ENCODE peak calls at places on chromosomes 13 and 19, in seven cellular contexts. One of them, this sample, is unnamed. For H3K27me3, the result is how much of the 10 kb centered on the place peaks cover.

GRCh38 chr13:33612641-33613638 is 205.0 kb upstream of the RFC3 start:
- DNase-seq in breast epithelium: no peak
- DNase-seq in upper lobe of left lung: no peak
- DNase-seq in HCT116: no peak
- DNase-seq in stomach: no peak
- DNase-seq in GM23338: no peak
- DNase-seq in HL-60: no peak
- DNase-seq in this sample: no peak

GRCh38 chr13:108728370-108728769 is 99.0 kb downstream of the MYO16 start:
- DNase-seq in breast epithelium: no peak
- DNase-seq in upper lobe of left lung: no peak
- DNase-seq in HCT116: peak
- DNase-seq in stomach: no peak
- DNase-seq in GM23338: peak
- DNase-seq in HL-60: no peak
- DNase-seq in this sample: no peak

GRCh38 chr19:45395524-45396388 is 9.1 kb downstream of the PPP1R13L start:
- DNase-seq in breast epithelium: no peak
- DNase-seq in upper lobe of left lung: peak
- DNase-seq in HCT116: no peak
- DNase-seq in stomach: no peak
- DNase-seq in GM23338: peak
- DNase-seq in HL-60: no peak
- DNase-seq in this sample: no peak

GRCh38 chr13:76009491-76009890 is 373.4 kb downstream of the LMO7 start:
- DNase-seq in breast epithelium: no peak
- DNase-seq in upper lobe of left lung: no peak
- DNase-seq in HCT116: no peak
- DNase-seq in stomach: no peak
- DNase-seq in GM23338: no peak
- DNase-seq in HL-60: no peak
- DNase-seq in this sample: no peak

GRCh38 chr13:41696163-41697003 is 239.0 kb downstream of the RGCC start:
- DNase-seq in breast epithelium: no peak
- DNase-seq in upper lobe of left lung: no peak
- DNase-seq in HCT116: peak
- DNase-seq in stomach: no peak
- DNase-seq in GM23338: peak
- DNase-seq in HL-60: no peak
- DNase-seq in this sample: no peak

GRCh38 chr13:20400774-20401173 is 124.9 kb downstream of the CRYL1 start:
- DNase-seq in breast epithelium: no peak
- DNase-seq in upper lobe of left lung: no peak
- DNase-seq in HCT116: no peak
- DNase-seq in stomach: peak
- DNase-seq in GM23338: no peak
- DNase-seq in HL-60: no peak
- DNase-seq in this sample: no peak

GRCh38 chr13:59946924-59947323 is 216.8 kb downstream of the DIAPH3 start:
- DNase-seq in breast epithelium: no peak
- DNase-seq in upper lobe of left lung: no peak
- DNase-seq in HCT116: no peak
- DNase-seq in stomach: no peak
- DNase-seq in GM23338: no peak
- DNase-seq in HL-60: no peak
- DNase-seq in this sample: no peak

GRCh38 chr13:35699805-35700204 is 223.3 kb upstream of the MAB21L1 start:
- DNase-seq in breast epithelium: no peak
- DNase-seq in upper lobe of left lung: no peak
- DNase-seq in HCT116: no peak
- DNase-seq in stomach: no peak
- DNase-seq in GM23338: no peak
- DNase-seq in HL-60: no peak
- DNase-seq in this sample: peak

GRCh38 chr19:21611659-21612402 is 106.4 kb downstream of the ZNF429 start:
- DNase-seq in breast epithelium: no peak
- DNase-seq in upper lobe of left lung: no peak
- DNase-seq in HCT116: no peak
- DNase-seq in stomach: no peak
- DNase-seq in GM23338: no peak
- DNase-seq in HL-60: no peak
- DNase-seq in this sample: no peak

GRCh38 chr19:50300814-50301606 is 28.2 kb downstream of the KCNC3 start:
- DNase-seq in breast epithelium: no peak
- DNase-seq in upper lobe of left lung: no peak
- DNase-seq in HCT116: peak
- DNase-seq in stomach: no peak
- DNase-seq in GM23338: no peak
- DNase-seq in HL-60: no peak
- DNase-seq in this sample: no peak

GRCh38 chr13:31588923-31589322 is 150.4 kb upstream of the RXFP2 start:
- DNase-seq in breast epithelium: no peak
- DNase-seq in upper lobe of left lung: no peak
- DNase-seq in HCT116: no peak
- DNase-seq in stomach: no peak
- DNase-seq in GM23338: no peak
- DNase-seq in HL-60: no peak
- DNase-seq in this sample: no peak

GRCh38 chr19:13051581-13052165 is 51.0 kb downstream of the LYL1 start:
- DNase-seq in breast epithelium: peak
- DNase-seq in upper lobe of left lung: peak
- DNase-seq in HCT116: no peak
- DNase-seq in stomach: peak
- DNase-seq in GM23338: peak
- DNase-seq in HL-60: peak
- DNase-seq in this sample: peak

GRCh38 chr13:42258747-42259146 is 13.2 kb upstream of the AKAP11 start:
- DNase-seq in breast epithelium: no peak
- DNase-seq in upper lobe of left lung: no peak
- DNase-seq in HCT116: no peak
- DNase-seq in stomach: no peak
- DNase-seq in GM23338: peak
- DNase-seq in HL-60: no peak
- DNase-seq in this sample: no peak

GRCh38 chr13:111610879-111611278 is 290.4 kb downstream of the TEX29 start:
- DNase-seq in breast epithelium: no peak
- DNase-seq in upper lobe of left lung: no peak
- DNase-seq in HCT116: no peak
- DNase-seq in stomach: no peak
- DNase-seq in GM23338: no peak
- DNase-seq in HL-60: no peak
- DNase-seq in this sample: no peak

GRCh38 chr13:30192320-30193093 is 114.8 kb downstream of the KATNAL1 start:
- DNase-seq in breast epithelium: no peak
- DNase-seq in upper lobe of left lung: no peak
- DNase-seq in HCT116: no peak
- DNase-seq in stomach: no peak
- DNase-seq in GM23338: no peak
- DNase-seq in HL-60: no peak
- DNase-seq in this sample: no peak

GRCh38 chr13:93345061-93345460 is 118.5 kb downstream of the GPC6 start:
- DNase-seq in breast epithelium: no peak
- DNase-seq in upper lobe of left lung: no peak
- DNase-seq in HCT116: no peak
- DNase-seq in stomach: no peak
- DNase-seq in GM23338: no peak
- DNase-seq in HL-60: no peak
- DNase-seq in this sample: no peak

GRCh38 chr19:51142119-51142518 is at the start of gene SIGLEC7:
- DNase-seq in breast epithelium: no peak
- DNase-seq in upper lobe of left lung: no peak
- DNase-seq in HCT116: no peak
- DNase-seq in stomach: no peak
- DNase-seq in GM23338: no peak
- DNase-seq in HL-60: peak
- DNase-seq in this sample: no peak

GRCh38 chr13:103852036-103852435 is 785.8 kb upstream of the SLC10A2 start:
- DNase-seq in breast epithelium: no peak
- DNase-seq in upper lobe of left lung: no peak
- DNase-seq in HCT116: no peak
- DNase-seq in stomach: no peak
- DNase-seq in GM23338: no peak
- DNase-seq in HL-60: no peak
- DNase-seq in this sample: no peak

DNA sequence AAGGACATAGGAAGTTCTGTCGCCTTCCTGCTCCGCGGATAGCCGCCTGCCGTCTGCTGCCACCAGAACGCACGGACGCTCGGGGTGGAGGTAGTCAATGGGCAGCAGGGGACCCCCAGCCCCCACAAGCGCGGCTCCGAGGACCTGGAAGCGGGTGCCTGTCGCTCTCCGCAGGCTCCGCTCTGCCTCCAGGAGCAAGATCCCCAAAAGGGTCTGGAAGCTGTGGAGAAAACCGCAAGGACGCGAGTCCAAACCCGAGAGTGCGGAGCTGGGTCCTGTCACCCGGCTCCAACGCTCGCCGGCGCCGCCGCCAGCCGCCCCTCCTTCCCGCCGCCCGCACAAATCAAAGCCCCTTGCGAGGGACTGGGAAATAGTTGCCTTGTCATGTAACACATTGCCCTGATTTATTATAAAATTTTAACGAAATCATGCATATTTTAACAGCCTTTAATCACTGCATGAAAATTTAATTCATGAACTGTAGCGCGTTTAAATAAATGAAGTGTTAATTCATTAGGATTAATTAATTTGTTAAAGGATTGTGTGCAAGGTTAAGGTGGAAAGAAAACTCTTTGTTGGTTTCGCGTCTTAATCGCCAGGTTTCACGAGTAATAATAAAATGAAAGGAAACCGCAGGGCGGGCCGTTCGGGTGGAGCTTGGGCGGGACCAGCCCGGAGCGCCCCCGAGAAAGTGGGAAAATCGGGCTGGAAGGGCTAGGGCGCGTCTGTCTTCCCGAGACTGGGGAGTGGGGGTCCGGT is 5.5 kb upstream of the POU4F1 start:
- DNase-seq in breast epithelium: no peak
- DNase-seq in upper lobe of left lung: peak
- DNase-seq in HCT116: no peak
- DNase-seq in stomach: no peak
- DNase-seq in GM23338: peak
- DNase-seq in HL-60: no peak
- DNase-seq in this sample: no peak
- H3K27me3 ChIP-seq in breast epithelium: half or more
- H3K27me3 ChIP-seq in upper lobe of left lung: half or more
- H3K27me3 ChIP-seq in HCT116: under half
- H3K27me3 ChIP-seq in stomach: half or more
- H3K27me3 ChIP-seq in GM23338: half or more
- H3K27me3 ChIP-seq in HL-60: half or more
- H3K27me3 ChIP-seq in this sample: half or more

DNA sequence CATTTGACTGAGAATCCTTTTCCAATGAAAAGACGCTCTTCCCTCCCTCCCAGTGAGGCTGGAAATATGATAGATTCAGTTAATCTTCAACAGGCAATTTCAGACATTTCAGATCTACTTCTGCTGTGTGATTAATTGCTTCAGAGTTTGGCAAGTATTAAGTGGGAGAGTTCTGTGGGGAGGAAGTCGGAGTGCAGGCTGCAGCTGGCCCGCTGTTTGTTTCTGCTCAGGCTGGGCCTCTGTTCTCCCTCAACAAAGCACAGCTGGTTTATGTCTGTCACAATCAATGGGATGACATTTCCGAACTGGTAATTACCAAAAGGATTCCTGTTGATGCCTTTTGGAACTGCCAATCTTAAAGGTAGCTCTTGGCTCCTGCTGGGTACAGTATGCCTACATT is 178.2 kb downstream of the NDFIP2 start:
- DNase-seq in breast epithelium: no peak
- DNase-seq in upper lobe of left lung: no peak
- DNase-seq in HCT116: no peak
- DNase-seq in stomach: no peak
- DNase-seq in GM23338: peak
- DNase-seq in HL-60: no peak
- DNase-seq in this sample: no peak
- TF ChIP-seq POLR2AphosphoS5 in breast epithelium: no peak
- TF ChIP-seq POLR2AphosphoS5 in upper lobe of left lung: peak
- TF ChIP-seq POLR2AphosphoS5 in HCT116: no peak
- TF ChIP-seq POLR2AphosphoS5 in stomach: no peak
- TF ChIP-seq POLR2AphosphoS5 in GM23338: no peak
- TF ChIP-seq POLR2AphosphoS5 in HL-60: peak
- TF ChIP-seq POLR2AphosphoS5 in this sample: no peak

GRCh38 chr19:5838437-5839311 is 828 bp downstream of the FUT6 start:
- DNase-seq in breast epithelium: no peak
- DNase-seq in upper lobe of left lung: no peak
- DNase-seq in HCT116: no peak
- DNase-seq in stomach: no peak
- DNase-seq in GM23338: no peak
- DNase-seq in HL-60: no peak
- DNase-seq in this sample: no peak

GRCh38 chr19:5839312-5840017 is at the start of gene FUT6:
- DNase-seq in breast epithelium: no peak
- DNase-seq in upper lobe of left lung: no peak
- DNase-seq in HCT116: no peak
- DNase-seq in stomach: no peak
- DNase-seq in GM23338: no peak
- DNase-seq in HL-60: no peak
- DNase-seq in this sample: no peak

GRCh38 chr19:5832527-5833216 is 6.8 kb downstream of the FUT6 start:
- DNase-seq in breast epithelium: no peak
- DNase-seq in upper lobe of left lung: no peak
- DNase-seq in HCT116: no peak
- DNase-seq in stomach: no peak
- DNase-seq in GM23338: no peak
- DNase-seq in HL-60: no peak
- DNase-seq in this sample: no peak

GRCh38 chr19:5843295-5843927 is 3.9 kb upstream of the FUT6 start:
- DNase-seq in breast epithelium: no peak
- DNase-seq in upper lobe of left lung: peak
- DNase-seq in HCT116: no peak
- DNase-seq in stomach: no peak
- DNase-seq in GM23338: no peak
- DNase-seq in HL-60: no peak
- DNase-seq in this sample: no peak

DNA sequence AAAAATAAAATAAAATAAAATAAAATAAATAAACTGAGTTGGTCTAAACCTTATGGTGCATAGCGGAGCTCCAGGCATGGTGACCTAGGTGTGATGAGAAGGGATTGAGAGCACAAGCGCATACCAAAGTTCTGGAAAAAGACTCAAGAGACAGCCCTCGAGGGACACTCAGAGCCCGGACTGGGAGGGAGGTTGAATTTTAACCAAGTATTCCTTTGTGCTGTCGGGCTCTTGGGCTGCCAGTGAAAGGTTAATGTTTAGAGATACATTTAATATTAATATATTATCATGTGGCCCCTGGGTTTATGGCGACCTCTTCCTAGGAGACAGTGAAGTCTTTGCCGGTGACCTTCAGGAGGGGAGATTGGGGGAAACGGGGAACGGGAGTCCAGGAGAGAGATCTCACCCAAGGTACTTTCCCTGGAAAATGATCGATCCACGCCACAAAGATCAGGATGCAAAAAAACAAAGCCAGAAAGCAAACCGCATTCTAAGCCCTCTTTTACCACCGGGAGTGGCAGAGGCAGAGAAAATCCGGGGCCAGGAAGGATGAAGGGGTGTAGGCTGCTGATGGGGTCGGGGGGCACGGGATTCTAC is 1.6 kb downstream of the FUT6 start:
- DNase-seq in breast epithelium: no peak
- DNase-seq in upper lobe of left lung: no peak
- DNase-seq in HCT116: no peak
- DNase-seq in stomach: no peak
- DNase-seq in GM23338: no peak
- DNase-seq in HL-60: no peak
- DNase-seq in this sample: no peak
- H3K27ac ChIP-seq in breast epithelium: no peak
- H3K27ac ChIP-seq in upper lobe of left lung: no peak
- H3K27ac ChIP-seq in HCT116: no peak
- H3K27ac ChIP-seq in stomach: no peak
- H3K27ac ChIP-seq in GM23338: no peak
- H3K27ac ChIP-seq in HL-60: no peak
- H3K27ac ChIP-seq in this sample: no peak

GRCh38 chr13:27973956-27974662 is 5.0 kb upstream of the CDX2 start:
- DNase-seq in breast epithelium: no peak
- DNase-seq in upper lobe of left lung: no peak
- DNase-seq in HCT116: no peak
- DNase-seq in stomach: peak
- DNase-seq in GM23338: no peak
- DNase-seq in HL-60: no peak
- DNase-seq in this sample: no peak
- H3K27me3 ChIP-seq in breast epithelium: half or more
- H3K27me3 ChIP-seq in upper lobe of left lung: half or more
- H3K27me3 ChIP-seq in HCT116: under half
- H3K27me3 ChIP-seq in stomach: half or more
- H3K27me3 ChIP-seq in GM23338: half or more
- H3K27me3 ChIP-seq in HL-60: half or more
- H3K27me3 ChIP-seq in this sample: half or more